ENCODE peak calls at places on chromosomes 6 and 20, in seven cellular contexts. One of them, this sample, is unnamed.

GRCh38 chr6:152576525-152576924 is 60.6 kb downstream of the SYNE1 start:
- DNase-seq in stimulated activated naive B cell treated with anti-CD40 and anti-IgM and Interleukin-4, amounts not matched to agents 10 μg/mL and 1 μg/mL and 100 μg/mL, for 72 hours: no peak
- DNase-seq in occipital lobe: no peak
- DNase-seq in NCI-H1105 treated with DMSO at 0.1 percent for 48 hours: no peak
- DNase-seq in activated T-helper 1 cell treated with Interleukin-2 at 50 U/mL for 16 hours: no peak
- DNase-seq in stimulated activated CD4-positive, alpha-beta T cell treated with anti-CD3 and anti-CD28 coated beads, Interleukin-1b, Interleukin-23, amount 100 ng/mL, for 24 hours: no peak
- DNase-seq in uterus: no peak
- DNase-seq in this sample: no peak

GRCh38 chr6:16264785-16265184 is 26.4 kb downstream of the GMPR start:
- DNase-seq in stimulated activated naive B cell treated with anti-CD40 and anti-IgM and Interleukin-4, amounts not matched to agents 10 μg/mL and 1 μg/mL and 100 μg/mL, for 72 hours: no peak
- DNase-seq in occipital lobe: no peak
- DNase-seq in NCI-H1105 treated with DMSO at 0.1 percent for 48 hours: no peak
- DNase-seq in activated T-helper 1 cell treated with Interleukin-2 at 50 U/mL for 16 hours: no peak
- DNase-seq in stimulated activated CD4-positive, alpha-beta T cell treated with anti-CD3 and anti-CD28 coated beads, Interleukin-1b, Interleukin-23, amount 100 ng/mL, for 24 hours: no peak
- DNase-seq in uterus: no peak
- DNase-seq in this sample: no peak

GRCh38 chr6:146339716-146340115 is 203.9 kb upstream of the RAB32 start:
- DNase-seq in stimulated activated naive B cell treated with anti-CD40 and anti-IgM and Interleukin-4, amounts not matched to agents 10 μg/mL and 1 μg/mL and 100 μg/mL, for 72 hours: no peak
- DNase-seq in occipital lobe: no peak
- DNase-seq in NCI-H1105 treated with DMSO at 0.1 percent for 48 hours: no peak
- DNase-seq in activated T-helper 1 cell treated with Interleukin-2 at 50 U/mL for 16 hours: no peak
- DNase-seq in stimulated activated CD4-positive, alpha-beta T cell treated with anti-CD3 and anti-CD28 coated beads, Interleukin-1b, Interleukin-23, amount 100 ng/mL, for 24 hours: no peak
- DNase-seq in uterus: no peak
- DNase-seq in this sample: no peak

GRCh38 chr20:49595811-49596545 is 28.0 kb upstream of the PTGIS start:
- DNase-seq in stimulated activated naive B cell treated with anti-CD40 and anti-IgM and Interleukin-4, amounts not matched to agents 10 μg/mL and 1 μg/mL and 100 μg/mL, for 72 hours: peak
- DNase-seq in occipital lobe: no peak
- DNase-seq in NCI-H1105 treated with DMSO at 0.1 percent for 48 hours: no peak
- DNase-seq in activated T-helper 1 cell treated with Interleukin-2 at 50 U/mL for 16 hours: no peak
- DNase-seq in stimulated activated CD4-positive, alpha-beta T cell treated with anti-CD3 and anti-CD28 coated beads, Interleukin-1b, Interleukin-23, amount 100 ng/mL, for 24 hours: peak
- DNase-seq in uterus: peak
- DNase-seq in this sample: peak

GRCh38 chr6:126312013-126312665 is 27.8 kb upstream of the CENPW start:
- DNase-seq in stimulated activated naive B cell treated with anti-CD40 and anti-IgM and Interleukin-4, amounts not matched to agents 10 μg/mL and 1 μg/mL and 100 μg/mL, for 72 hours: no peak
- DNase-seq in occipital lobe: no peak
- DNase-seq in NCI-H1105 treated with DMSO at 0.1 percent for 48 hours: no peak
- DNase-seq in activated T-helper 1 cell treated with Interleukin-2 at 50 U/mL for 16 hours: no peak
- DNase-seq in stimulated activated CD4-positive, alpha-beta T cell treated with anti-CD3 and anti-CD28 coated beads, Interleukin-1b, Interleukin-23, amount 100 ng/mL, for 24 hours: no peak
- DNase-seq in uterus: no peak
- DNase-seq in this sample: no peak

GRCh38 chr6:170089937-170090335 is 200.9 kb downstream of the DLL1 start:
- DNase-seq in stimulated activated naive B cell treated with anti-CD40 and anti-IgM and Interleukin-4, amounts not matched to agents 10 μg/mL and 1 μg/mL and 100 μg/mL, for 72 hours: peak
- DNase-seq in occipital lobe: no peak
- DNase-seq in NCI-H1105 treated with DMSO at 0.1 percent for 48 hours: no peak
- DNase-seq in activated T-helper 1 cell treated with Interleukin-2 at 50 U/mL for 16 hours: no peak
- DNase-seq in stimulated activated CD4-positive, alpha-beta T cell treated with anti-CD3 and anti-CD28 coated beads, Interleukin-1b, Interleukin-23, amount 100 ng/mL, for 24 hours: no peak
- DNase-seq in uterus: peak
- DNase-seq in this sample: no peak

GRCh38 chr6:36336779-36337194 is at the start of gene BNIP5:
- DNase-seq in stimulated activated naive B cell treated with anti-CD40 and anti-IgM and Interleukin-4, amounts not matched to agents 10 μg/mL and 1 μg/mL and 100 μg/mL, for 72 hours: peak
- DNase-seq in occipital lobe: no peak
- DNase-seq in NCI-H1105 treated with DMSO at 0.1 percent for 48 hours: no peak
- DNase-seq in activated T-helper 1 cell treated with Interleukin-2 at 50 U/mL for 16 hours: no peak
- DNase-seq in stimulated activated CD4-positive, alpha-beta T cell treated with anti-CD3 and anti-CD28 coated beads, Interleukin-1b, Interleukin-23, amount 100 ng/mL, for 24 hours: no peak
- DNase-seq in uterus: no peak
- DNase-seq in this sample: no peak

GRCh38 chr6:134288538-134289203 is 29.2 kb downstream of the SGK1 start:
- DNase-seq in stimulated activated naive B cell treated with anti-CD40 and anti-IgM and Interleukin-4, amounts not matched to agents 10 μg/mL and 1 μg/mL and 100 μg/mL, for 72 hours: no peak
- DNase-seq in occipital lobe: no peak
- DNase-seq in NCI-H1105 treated with DMSO at 0.1 percent for 48 hours: no peak
- DNase-seq in activated T-helper 1 cell treated with Interleukin-2 at 50 U/mL for 16 hours: no peak
- DNase-seq in stimulated activated CD4-positive, alpha-beta T cell treated with anti-CD3 and anti-CD28 coated beads, Interleukin-1b, Interleukin-23, amount 100 ng/mL, for 24 hours: no peak
- DNase-seq in uterus: no peak
- DNase-seq in this sample: no peak

GRCh38 chr20:63492982-63493381 is 5.9 kb downstream of the EEF1A2 start:
- DNase-seq in stimulated activated naive B cell treated with anti-CD40 and anti-IgM and Interleukin-4, amounts not matched to agents 10 μg/mL and 1 μg/mL and 100 μg/mL, for 72 hours: no peak
- DNase-seq in occipital lobe: no peak
- DNase-seq in NCI-H1105 treated with DMSO at 0.1 percent for 48 hours: no peak
- DNase-seq in activated T-helper 1 cell treated with Interleukin-2 at 50 U/mL for 16 hours: no peak
- DNase-seq in stimulated activated CD4-positive, alpha-beta T cell treated with anti-CD3 and anti-CD28 coated beads, Interleukin-1b, Interleukin-23, amount 100 ng/mL, for 24 hours: no peak
- DNase-seq in uterus: no peak
- DNase-seq in this sample: no peak

GRCh38 chr6:64782877-64783276 is 924.1 kb downstream of the EYS start:
- DNase-seq in stimulated activated naive B cell treated with anti-CD40 and anti-IgM and Interleukin-4, amounts not matched to agents 10 μg/mL and 1 μg/mL and 100 μg/mL, for 72 hours: no peak
- DNase-seq in occipital lobe: no peak
- DNase-seq in NCI-H1105 treated with DMSO at 0.1 percent for 48 hours: no peak
- DNase-seq in activated T-helper 1 cell treated with Interleukin-2 at 50 U/mL for 16 hours: no peak
- DNase-seq in stimulated activated CD4-positive, alpha-beta T cell treated with anti-CD3 and anti-CD28 coated beads, Interleukin-1b, Interleukin-23, amount 100 ng/mL, for 24 hours: no peak
- DNase-seq in uterus: no peak
- DNase-seq in this sample: no peak

GRCh38 chr6:116666869-116667268 is 1.7 kb downstream of the ZUP1 start:
- DNase-seq in stimulated activated naive B cell treated with anti-CD40 and anti-IgM and Interleukin-4, amounts not matched to agents 10 μg/mL and 1 μg/mL and 100 μg/mL, for 72 hours: no peak
- DNase-seq in occipital lobe: no peak
- DNase-seq in NCI-H1105 treated with DMSO at 0.1 percent for 48 hours: no peak
- DNase-seq in activated T-helper 1 cell treated with Interleukin-2 at 50 U/mL for 16 hours: no peak
- DNase-seq in stimulated activated CD4-positive, alpha-beta T cell treated with anti-CD3 and anti-CD28 coated beads, Interleukin-1b, Interleukin-23, amount 100 ng/mL, for 24 hours: no peak
- DNase-seq in uterus: no peak
- DNase-seq in this sample: no peak

GRCh38 chr6:96467814-96468213 is 53.8 kb upstream of the UFL1 start:
- DNase-seq in stimulated activated naive B cell treated with anti-CD40 and anti-IgM and Interleukin-4, amounts not matched to agents 10 μg/mL and 1 μg/mL and 100 μg/mL, for 72 hours: no peak
- DNase-seq in occipital lobe: no peak
- DNase-seq in NCI-H1105 treated with DMSO at 0.1 percent for 48 hours: no peak
- DNase-seq in activated T-helper 1 cell treated with Interleukin-2 at 50 U/mL for 16 hours: no peak
- DNase-seq in stimulated activated CD4-positive, alpha-beta T cell treated with anti-CD3 and anti-CD28 coated beads, Interleukin-1b, Interleukin-23, amount 100 ng/mL, for 24 hours: no peak
- DNase-seq in uterus: no peak
- DNase-seq in this sample: no peak

GRCh38 chr20:24695529-24696225 is 226.2 kb downstream of the SYNDIG1 start:
- DNase-seq in stimulated activated naive B cell treated with anti-CD40 and anti-IgM and Interleukin-4, amounts not matched to agents 10 μg/mL and 1 μg/mL and 100 μg/mL, for 72 hours: no peak
- DNase-seq in occipital lobe: no peak
- DNase-seq in NCI-H1105 treated with DMSO at 0.1 percent for 48 hours: no peak
- DNase-seq in activated T-helper 1 cell treated with Interleukin-2 at 50 U/mL for 16 hours: no peak
- DNase-seq in stimulated activated CD4-positive, alpha-beta T cell treated with anti-CD3 and anti-CD28 coated beads, Interleukin-1b, Interleukin-23, amount 100 ng/mL, for 24 hours: no peak
- DNase-seq in uterus: no peak
- DNase-seq in this sample: no peak

GRCh38 chr20:53872081-53872541 is 198.3 kb downstream of the BCAS1 start:
- DNase-seq in stimulated activated naive B cell treated with anti-CD40 and anti-IgM and Interleukin-4, amounts not matched to agents 10 μg/mL and 1 μg/mL and 100 μg/mL, for 72 hours: no peak
- DNase-seq in occipital lobe: no peak
- DNase-seq in NCI-H1105 treated with DMSO at 0.1 percent for 48 hours: no peak
- DNase-seq in activated T-helper 1 cell treated with Interleukin-2 at 50 U/mL for 16 hours: no peak
- DNase-seq in stimulated activated CD4-positive, alpha-beta T cell treated with anti-CD3 and anti-CD28 coated beads, Interleukin-1b, Interleukin-23, amount 100 ng/mL, for 24 hours: no peak
- DNase-seq in uterus: no peak
- DNase-seq in this sample: no peak

GRCh38 chr6:81736428-81736827 is 16.1 kb downstream of the TENT5A start:
- DNase-seq in stimulated activated naive B cell treated with anti-CD40 and anti-IgM and Interleukin-4, amounts not matched to agents 10 μg/mL and 1 μg/mL and 100 μg/mL, for 72 hours: no peak
- DNase-seq in occipital lobe: no peak
- DNase-seq in NCI-H1105 treated with DMSO at 0.1 percent for 48 hours: no peak
- DNase-seq in activated T-helper 1 cell treated with Interleukin-2 at 50 U/mL for 16 hours: no peak
- DNase-seq in stimulated activated CD4-positive, alpha-beta T cell treated with anti-CD3 and anti-CD28 coated beads, Interleukin-1b, Interleukin-23, amount 100 ng/mL, for 24 hours: no peak
- DNase-seq in uterus: no peak
- DNase-seq in this sample: no peak

GRCh38 chr6:43455034-43455747 is at the start of gene DLK2:
- DNase-seq in stimulated activated naive B cell treated with anti-CD40 and anti-IgM and Interleukin-4, amounts not matched to agents 10 μg/mL and 1 μg/mL and 100 μg/mL, for 72 hours: no peak
- DNase-seq in occipital lobe: no peak
- DNase-seq in NCI-H1105 treated with DMSO at 0.1 percent for 48 hours: no peak
- DNase-seq in activated T-helper 1 cell treated with Interleukin-2 at 50 U/mL for 16 hours: peak
- DNase-seq in stimulated activated CD4-positive, alpha-beta T cell treated with anti-CD3 and anti-CD28 coated beads, Interleukin-1b, Interleukin-23, amount 100 ng/mL, for 24 hours: no peak
- DNase-seq in uterus: no peak
- DNase-seq in this sample: no peak

GRCh38 chr6:145602927-145603326 is 132.4 kb downstream of the EPM2A start:
- DNase-seq in stimulated activated naive B cell treated with anti-CD40 and anti-IgM and Interleukin-4, amounts not matched to agents 10 μg/mL and 1 μg/mL and 100 μg/mL, for 72 hours: no peak
- DNase-seq in occipital lobe: no peak
- DNase-seq in NCI-H1105 treated with DMSO at 0.1 percent for 48 hours: no peak
- DNase-seq in activated T-helper 1 cell treated with Interleukin-2 at 50 U/mL for 16 hours: no peak
- DNase-seq in stimulated activated CD4-positive, alpha-beta T cell treated with anti-CD3 and anti-CD28 coated beads, Interleukin-1b, Interleukin-23, amount 100 ng/mL, for 24 hours: no peak
- DNase-seq in uterus: no peak
- DNase-seq in this sample: no peak

GRCh38 chr20:58389324-58389967 is 417 bp downstream of the VAPB start:
- DNase-seq in stimulated activated naive B cell treated with anti-CD40 and anti-IgM and Interleukin-4, amounts not matched to agents 10 μg/mL and 1 μg/mL and 100 μg/mL, for 72 hours: peak
- DNase-seq in occipital lobe: no peak
- DNase-seq in NCI-H1105 treated with DMSO at 0.1 percent for 48 hours: no peak
- DNase-seq in activated T-helper 1 cell treated with Interleukin-2 at 50 U/mL for 16 hours: no peak
- DNase-seq in stimulated activated CD4-positive, alpha-beta T cell treated with anti-CD3 and anti-CD28 coated beads, Interleukin-1b, Interleukin-23, amount 100 ng/mL, for 24 hours: no peak
- DNase-seq in uterus: no peak
- DNase-seq in this sample: no peak

GRCh38 chr6:44735631-44735963 is 348.1 kb downstream of the CDC5L start:
- DNase-seq in stimulated activated naive B cell treated with anti-CD40 and anti-IgM and Interleukin-4, amounts not matched to agents 10 μg/mL and 1 μg/mL and 100 μg/mL, for 72 hours: peak
- DNase-seq in occipital lobe: no peak
- DNase-seq in NCI-H1105 treated with DMSO at 0.1 percent for 48 hours: no peak
- DNase-seq in activated T-helper 1 cell treated with Interleukin-2 at 50 U/mL for 16 hours: no peak
- DNase-seq in stimulated activated CD4-positive, alpha-beta T cell treated with anti-CD3 and anti-CD28 coated beads, Interleukin-1b, Interleukin-23, amount 100 ng/mL, for 24 hours: no peak
- DNase-seq in uterus: no peak
- DNase-seq in this sample: no peak

GRCh38 chr6:22361576-22361975 is 64.7 kb upstream of the PRL start:
- DNase-seq in stimulated activated naive B cell treated with anti-CD40 and anti-IgM and Interleukin-4, amounts not matched to agents 10 μg/mL and 1 μg/mL and 100 μg/mL, for 72 hours: no peak
- DNase-seq in occipital lobe: no peak
- DNase-seq in NCI-H1105 treated with DMSO at 0.1 percent for 48 hours: no peak
- DNase-seq in activated T-helper 1 cell treated with Interleukin-2 at 50 U/mL for 16 hours: no peak
- DNase-seq in stimulated activated CD4-positive, alpha-beta T cell treated with anti-CD3 and anti-CD28 coated beads, Interleukin-1b, Interleukin-23, amount 100 ng/mL, for 24 hours: no peak
- DNase-seq in uterus: no peak
- DNase-seq in this sample: no peak

GRCh38 chr20:813386-813785 is 20.1 kb upstream of the FAM110A start:
- DNase-seq in stimulated activated naive B cell treated with anti-CD40 and anti-IgM and Interleukin-4, amounts not matched to agents 10 μg/mL and 1 μg/mL and 100 μg/mL, for 72 hours: no peak
- DNase-seq in occipital lobe: no peak
- DNase-seq in NCI-H1105 treated with DMSO at 0.1 percent for 48 hours: no peak
- DNase-seq in activated T-helper 1 cell treated with Interleukin-2 at 50 U/mL for 16 hours: no peak
- DNase-seq in stimulated activated CD4-positive, alpha-beta T cell treated with anti-CD3 and anti-CD28 coated beads, Interleukin-1b, Interleukin-23, amount 100 ng/mL, for 24 hours: no peak
- DNase-seq in uterus: no peak
- DNase-seq in this sample: no peak

GRCh38 chr6:156699017-156699421 is 78.2 kb upstream of the ARID1B start:
- DNase-seq in stimulated activated naive B cell treated with anti-CD40 and anti-IgM and Interleukin-4, amounts not matched to agents 10 μg/mL and 1 μg/mL and 100 μg/mL, for 72 hours: peak
- DNase-seq in occipital lobe: no peak
- DNase-seq in NCI-H1105 treated with DMSO at 0.1 percent for 48 hours: no peak
- DNase-seq in activated T-helper 1 cell treated with Interleukin-2 at 50 U/mL for 16 hours: no peak
- DNase-seq in stimulated activated CD4-positive, alpha-beta T cell treated with anti-CD3 and anti-CD28 coated beads, Interleukin-1b, Interleukin-23, amount 100 ng/mL, for 24 hours: no peak
- DNase-seq in uterus: no peak
- DNase-seq in this sample: no peak

This sample was measured in activated CD4-positive, CD25-positive, alpha-beta regulatory T cell treated with anti-CD3 and anti-CD28 coated beads, Interleukin-2, amount 50 U/mL, for 16 hours.